ENCODE peak calls at places on chromosomes 12 and 14, in four cellular contexts. One of them, this sample, is unnamed.

GRCh38 chr14:47297374-47297773 is 378.0 kb downstream of the MDGA2 start:
- DNase-seq in SW480: no peak
- DNase-seq in dermis blood vessel endothelial cell: no peak
- DNase-seq in LoVo: no peak
- DNase-seq in this sample: no peak

GRCh38 chr12:132872975-132873421 is 14.4 kb downstream of the CHFR start:
- DNase-seq in SW480: no peak
- DNase-seq in dermis blood vessel endothelial cell: no peak
- DNase-seq in LoVo: no peak
- DNase-seq in this sample: no peak

GRCh38 chr12:116009805-116010204 is 267.7 kb downstream of the MED13L start:
- DNase-seq in LoVo: no peak
- DNase-seq in SW480: no peak
- DNase-seq in dermis blood vessel endothelial cell: no peak
- DNase-seq in this sample: no peak

GRCh38 chr12:122182887-122183587 is at the start of gene LRRC43:
- DNase-seq in SW480: peak
- DNase-seq in dermis blood vessel endothelial cell: peak
- DNase-seq in LoVo: peak
- DNase-seq in this sample: peak

GRCh38 chr12:86496595-86496994 is 240.4 kb upstream of the MGAT4C start:
- DNase-seq in LoVo: no peak
- DNase-seq in dermis blood vessel endothelial cell: no peak
- DNase-seq in SW480: no peak
- DNase-seq in this sample: no peak

GRCh38 chr12:90951418-90952110 is 3.4 kb downstream of the CCER1 start:
- DNase-seq in SW480: no peak
- DNase-seq in LoVo: no peak
- DNase-seq in dermis blood vessel endothelial cell: no peak
- DNase-seq in this sample: no peak

GRCh38 chr12:6792522-6793201 is 3.3 kb downstream of the CD4 start:
- DNase-seq in SW480: peak
- DNase-seq in dermis blood vessel endothelial cell: no peak
- DNase-seq in LoVo: no peak
- DNase-seq in this sample: no peak

GRCh38 chr12:26867084-26867483 is 34.1 kb upstream of the ITPR2 start:
- DNase-seq in LoVo: no peak
- DNase-seq in dermis blood vessel endothelial cell: no peak
- DNase-seq in SW480: no peak
- DNase-seq in this sample: no peak

GRCh38 chr12:87008785-87009184 is 752.6 kb upstream of the MGAT4C start:
- DNase-seq in LoVo: no peak
- DNase-seq in dermis blood vessel endothelial cell: no peak
- DNase-seq in SW480: no peak
- DNase-seq in this sample: no peak

GRCh38 chr12:116196752-116197718 is 80.5 kb downstream of the MED13L start:
- DNase-seq in LoVo: no peak
- DNase-seq in dermis blood vessel endothelial cell: no peak
- DNase-seq in SW480: no peak
- DNase-seq in this sample: no peak

GRCh38 chr12:122080149-122081107 is 1.9 kb downstream of the MLXIP start:
- DNase-seq in SW480: no peak
- DNase-seq in LoVo: no peak
- DNase-seq in dermis blood vessel endothelial cell: peak
- DNase-seq in this sample: peak

GRCh38 chr12:122368361-122369073 is 54.0 kb downstream of the CLIP1 start:
- DNase-seq in SW480: peak
- DNase-seq in dermis blood vessel endothelial cell: peak
- DNase-seq in LoVo: peak
- DNase-seq in this sample: no peak

GRCh38 chr14:28767851-28768548 is 1.4 kb downstream of the FOXG1 start:
- DNase-seq in LoVo: no peak
- DNase-seq in dermis blood vessel endothelial cell: no peak
- DNase-seq in SW480: no peak
- DNase-seq in this sample: no peak

GRCh38 chr14:106691601-106692291 is 1165.4 kb downstream of the TMEM121 start:
- DNase-seq in dermis blood vessel endothelial cell: peak
- DNase-seq in LoVo: no peak
- DNase-seq in SW480: peak
- DNase-seq in this sample: no peak

GRCh38 chr14:74962493-74962892 is 7.1 kb upstream of the PGF start:
- DNase-seq in dermis blood vessel endothelial cell: no peak
- DNase-seq in SW480: no peak
- DNase-seq in LoVo: no peak
- DNase-seq in this sample: no peak

GRCh38 chr12:74539261-74539660 is 1.6 kb downstream of the ATXN7L3B start:
- DNase-seq in LoVo: no peak
- DNase-seq in dermis blood vessel endothelial cell: peak
- DNase-seq in SW480: no peak
- DNase-seq in this sample: no peak

GRCh38 chr12:96120359-96121100 is 73.6 kb upstream of the ELK3 start:
- DNase-seq in LoVo: no peak
- DNase-seq in SW480: no peak
- DNase-seq in dermis blood vessel endothelial cell: no peak
- DNase-seq in this sample: no peak

GRCh38 chr12:12195516-12195915 is 71.3 kb downstream of the LRP6 start:
- DNase-seq in SW480: no peak
- DNase-seq in LoVo: no peak
- DNase-seq in dermis blood vessel endothelial cell: peak
- DNase-seq in this sample: no peak

GRCh38 chr12:72889791-72890190 is 617.6 kb downstream of the TRHDE start:
- DNase-seq in dermis blood vessel endothelial cell: no peak
- DNase-seq in LoVo: no peak
- DNase-seq in SW480: no peak
- DNase-seq in this sample: no peak

GRCh38 chr12:45327823-45328383 is 112.0 kb downstream of the ANO6 start:
- DNase-seq in LoVo: no peak
- DNase-seq in SW480: no peak
- DNase-seq in dermis blood vessel endothelial cell: peak
- DNase-seq in this sample: no peak

GRCh38 chr14:37590096-37590809 is 4.8 kb downstream of the FOXA1 start:
- DNase-seq in SW480: no peak
- DNase-seq in LoVo: no peak
- DNase-seq in dermis blood vessel endothelial cell: no peak
- DNase-seq in this sample: peak

This sample was measured in NCI-H526 treated with DMSO at 0.1 percent for 48 hours.